ENCODE peak calls at places on chromosomes 7 and 10, in five cellular contexts. C, Y, I, F and R are unnamed samples.

GRCh38 chr7:154881526-154881925 is 121.4 kb downstream of the PAXIP1 start:
- DNase-seq in C (no peak), Y (no peak), I (no peak), F (no peak), R (no peak)

GRCh38 chr10:34235164-34235832 is 579.8 kb downstream of the PARD3 start:
- DNase-seq in C (no peak), Y (no peak), I (no peak), F (no peak), R (no peak)

GRCh38 chr7:2508327-2509231 is 11.0 kb upstream of the LFNG start:
- DNase-seq in C (peak), Y (peak), I (no peak), F (peak), R (no peak)

GRCh38 chr7:17580141-17580540 is 281.7 kb downstream of the AHR start:
- DNase-seq in C (no peak), Y (no peak), I (no peak), F (peak), R (no peak)

GRCh38 chr10:103693812-103694205 is 161.6 kb downstream of the SH3PXD2A start:
- DNase-seq in C (no peak), Y (no peak), I (no peak), F (no peak), R (no peak)

GRCh38 chr7:142436601-142437000 is 178.7 kb upstream of the PRSS58 start:
- DNase-seq in C (no peak), Y (no peak), I (peak), F (no peak), R (no peak)

GRCh38 chr10:71266918-71267442 is 52.1 kb upstream of the SLC29A3 start:
- DNase-seq in C (no peak), Y (no peak), I (no peak), F (no peak), R (no peak)

GRCh38 chr10:99906470-99906869 is 103.3 kb downstream of the DNMBP start:
- DNase-seq in C (peak), Y (no peak), I (peak), F (no peak), R (peak)

GRCh38 chr10:11345224-11346054 is 266.0 kb downstream of the USP6NL start:
- DNase-seq in C (peak), Y (no peak), I (no peak), F (no peak), R (no peak)

GRCh38 chr10:25068152-25069058 is 52.0 kb downstream of the THNSL1 start:
- DNase-seq in C (no peak), Y (no peak), I (no peak), F (no peak), R (peak)

GRCh38 chr10:53223846-53224245 is 451.3 kb upstream of the MBL2 start:
- DNase-seq in C (no peak), Y (no peak), I (no peak), F (no peak), R (no peak)

GRCh38 chr10:77111611-77112550 is 525.7 kb downstream of the KCNMA1 start:
- DNase-seq in C (peak), Y (no peak), I (peak), F (peak), R (peak)

GRCh38 chr10:110083884-110084283 is 76.1 kb downstream of the ADD3 start:
- DNase-seq in C (peak), Y (no peak), I (no peak), F (no peak), R (no peak)

GRCh38 chr7:18400281-18400680 is 95.3 kb upstream of the HDAC9 start:
- DNase-seq in C (no peak), Y (no peak), I (no peak), F (no peak), R (no peak)

GRCh38 chr7:65475734-65476319 is 102.2 kb downstream of the ZNF92 start:
- DNase-seq in C (peak), Y (no peak), I (no peak), F (peak), R (no peak)

GRCh38 chr7:39044489-39044888 is 66.8 kb downstream of the POU6F2 start:
- DNase-seq in C (no peak), Y (no peak), I (no peak), F (no peak), R (no peak)

GRCh38 chr10:17200885-17201164 is 647 bp downstream of the TRDMT1 start:
- DNase-seq in C (peak), Y (no peak), I (peak), F (no peak), R (no peak)

GRCh38 chr10:71723301-71723700 is 3.7 kb upstream of the C10orf105 start:
- DNase-seq in C (no peak), Y (no peak), I (no peak), F (no peak), R (no peak)

GRCh38 chr10:107616463-107617131 is 452.1 kb upstream of the SORCS1 start:
- DNase-seq in C (peak), Y (no peak), I (no peak), F (no peak), R (no peak)

GRCh38 chr7:4245866-4246470 is 436.1 kb upstream of the FOXK1 start:
- DNase-seq in C (no peak), Y (peak), I (no peak), F (no peak), R (no peak)

GRCh38 chr7:30049173-30049572 is 21.0 kb downstream of the PLEKHA8 start:
- DNase-seq in C (no peak), Y (peak), I (no peak), F (no peak), R (no peak)

GRCh38 chr10:91579351-91579985 is 53.4 kb downstream of the PPP1R3C start:
- DNase-seq in C (no peak), Y (no peak), I (no peak), F (no peak), R (no peak)

GRCh38 chr7:25959168-25959734 is 192.7 kb upstream of the NFE2L3 start:
- DNase-seq in C (peak), Y (no peak), I (no peak), F (no peak), R (no peak)

GRCh38 chr7:22811746-22812280 is 10.8 kb downstream of the TOMM7 start:
- DNase-seq in C (no peak), Y (no peak), I (no peak), F (no peak), R (no peak)

GRCh38 chr10:133415752-133416151 is 8.7 kb downstream of the SPRN start:
- DNase-seq in C (no peak), Y (peak), I (no peak), F (no peak), R (no peak)

GRCh38 chr7:117435475-117436043 is 8.3 kb upstream of the ASZ1 start:
- DNase-seq in C (no peak), Y (no peak), I (no peak), F (no peak), R (no peak)

GRCh38 chr10:14588084-14588937 is 186.4 kb downstream of the FAM107B start:
- DNase-seq in C (no peak), Y (no peak), I (peak), F (peak), R (no peak)

GRCh38 chr10:43822509-43823236 is 174.0 kb upstream of the ZNF32 start:
- DNase-seq in C (no peak), Y (no peak), I (no peak), F (no peak), R (no peak)

GRCh38 chr10:12194752-12195271 is 879 bp downstream of the NUDT5 start:
- DNase-seq in C (peak), Y (peak), I (no peak), F (no peak), R (no peak)

GRCh38 chr7:33849004-33849403 is 56.3 kb upstream of the BMPER start:
- DNase-seq in C (no peak), Y (no peak), I (no peak), F (no peak), R (no peak)

GRCh38 chr7:113816639-113817038 is 102.2 kb downstream of the PPP1R3A start:
- DNase-seq in C (no peak), Y (no peak), I (no peak), F (no peak), R (no peak)

GRCh38 chr7:150473902-150474301 is 23.5 kb downstream of the GIMAP8 start:
- DNase-seq in C (no peak), Y (no peak), I (no peak), F (no peak), R (no peak)

GRCh38 chr10:2972216-2972615 is 95.1 kb upstream of the PFKP start:
- DNase-seq in C (no peak), Y (no peak), I (no peak), F (no peak), R (no peak)

GRCh38 chr10:116688241-116688711 is 54.1 kb downstream of the HSPA12A start:
- DNase-seq in C (no peak), Y (no peak), I (no peak), F (no peak), R (no peak)

GRCh38 chr10:70269741-70270140 is 14.1 kb downstream of the NPFFR1 start:
- DNase-seq in C (no peak), Y (no peak), I (no peak), F (no peak), R (no peak)

GRCh38 chr10:56653289-56653688 is 292.2 kb upstream of the ZWINT start:
- DNase-seq in C (no peak), Y (no peak), I (no peak), F (no peak), R (no peak)

GRCh38 chr10:5243521-5243987 is 46.9 kb downstream of the AKR1C4 start:
- DNase-seq in C (no peak), Y (no peak), I (no peak), F (no peak), R (no peak)

GRCh38 chr7:133853706-133854276 is 273.3 kb upstream of the LRGUK start:
- DNase-seq in C (peak), Y (no peak), I (peak), F (peak), R (peak)

GRCh38 chr10:35236739-35237138 is 99.6 kb upstream of the CCNY start:
- DNase-seq in C (no peak), Y (no peak), I (peak), F (no peak), R (no peak)
- TF ChIP-seq CTCF in C (no peak), Y (peak), I (peak), F (peak), R (peak)

GRCh38 chr10:97065686-97066679 is 119.8 kb downstream of the SLIT1 start:
- DNase-seq in C (no peak), Y (no peak), I (no peak), F (no peak), R (no peak)
- TF ChIP-seq CTCF in C (no peak), Y (no peak), I (no peak), F (no peak), R (no peak)

DNA sequence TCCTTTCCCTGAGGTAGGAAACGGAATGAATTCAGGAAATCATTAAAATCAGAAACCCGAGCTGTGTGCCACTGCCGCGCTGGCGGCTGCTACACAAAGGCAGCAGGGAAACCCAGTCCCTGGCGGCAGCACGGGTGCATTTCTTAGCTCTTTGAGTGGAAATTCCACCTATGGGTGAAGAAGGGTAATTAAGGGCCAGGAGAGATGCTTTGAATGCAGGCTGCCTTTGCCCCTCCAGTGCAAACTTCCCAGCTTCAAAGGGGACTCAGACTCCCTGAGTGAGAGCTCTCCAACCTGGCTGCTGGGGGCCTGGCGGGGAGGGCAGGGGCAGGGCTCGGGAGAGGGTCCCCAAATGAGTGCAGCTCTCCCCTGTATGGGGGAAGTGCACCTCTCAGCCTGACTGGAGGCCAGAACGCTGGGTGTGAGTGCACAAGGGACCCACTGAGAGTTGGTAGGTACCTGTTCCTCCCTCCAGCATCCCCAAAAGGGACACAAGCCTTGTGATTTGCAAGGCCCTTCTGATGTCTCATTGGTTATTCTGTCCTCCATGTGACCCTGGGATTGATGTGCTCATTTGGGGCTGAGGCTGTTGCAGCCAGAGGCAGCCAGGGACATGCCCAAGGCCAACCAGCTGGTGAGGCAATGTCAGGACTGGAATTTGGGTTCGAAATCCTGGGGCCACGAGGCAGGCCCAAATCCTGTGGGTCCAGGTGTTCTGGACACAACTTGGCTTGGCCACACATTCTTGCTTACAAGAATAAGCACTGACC is 16.3 kb upstream of the ZMIZ1 start:
- DNase-seq in C (no peak), Y (peak), I (peak), F (no peak), R (no peak)
- TF ChIP-seq CTCF in C (no peak), Y (no peak), I (no peak), F (peak), R (no peak)

DNA sequence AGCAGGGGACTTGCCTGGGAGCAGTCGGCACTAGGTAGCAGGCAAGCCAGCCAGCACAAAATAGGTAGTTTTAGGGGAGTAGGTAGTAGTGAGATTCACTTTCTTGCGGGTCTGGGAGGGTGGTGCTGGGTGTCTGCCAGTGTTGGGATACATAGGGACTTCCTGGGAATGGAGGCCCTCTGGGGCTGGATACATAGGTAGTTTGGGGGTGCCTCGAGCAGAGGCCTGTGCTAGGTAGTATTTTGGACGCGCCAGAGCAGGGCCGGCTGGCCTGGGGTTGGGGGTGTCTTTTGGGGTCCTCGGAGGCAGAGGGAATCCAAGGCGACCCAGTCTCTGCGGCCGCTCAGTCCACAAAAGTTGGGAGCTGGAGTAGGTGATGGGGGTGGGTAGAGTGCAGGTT is 2.0 kb upstream of the HOXA3 start:
- DNase-seq in C (no peak), Y (no peak), I (no peak), F (no peak), R (no peak)
- TF ChIP-seq CTCF in C (no peak), Y (no peak), I (no peak), F (no peak), R (no peak)

DNA sequence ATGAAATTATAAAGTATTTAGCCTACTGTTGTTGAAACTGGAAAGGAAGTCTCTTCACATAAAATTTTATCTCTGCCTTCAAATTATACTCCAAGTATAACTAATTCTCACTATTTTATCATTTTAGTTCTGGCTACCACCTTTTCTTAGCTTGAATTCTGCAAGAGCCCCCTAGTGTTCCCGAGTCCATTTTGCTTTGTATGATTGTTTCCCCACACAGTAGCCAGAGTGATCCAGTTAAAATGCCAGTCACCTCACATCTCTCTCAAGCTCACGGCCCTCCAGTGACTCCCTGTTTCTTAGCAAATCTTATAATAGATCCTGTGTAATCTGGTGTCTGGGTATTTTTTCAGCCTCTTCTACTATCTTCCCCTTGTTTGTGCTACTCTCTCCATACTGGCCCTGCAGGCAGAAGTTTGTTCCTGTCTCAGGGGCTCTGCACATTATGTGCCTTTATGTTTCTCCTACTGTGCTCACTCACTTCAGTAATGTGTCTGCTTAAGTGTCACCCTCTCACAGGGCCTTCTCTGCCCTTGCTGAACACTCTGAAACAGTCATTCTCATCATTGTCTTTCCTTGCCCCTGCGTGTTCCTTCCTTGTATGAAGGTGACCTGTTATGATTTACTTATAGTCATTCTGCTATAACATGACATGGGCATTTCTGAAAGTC is 8.9 kb downstream of the WAC start:
- DNase-seq in C (no peak), Y (no peak), I (no peak), F (no peak), R (no peak)
- TF ChIP-seq CTCF in C (no peak), Y (no peak), I (peak), F (peak), R (no peak)

GRCh38 chr10:50855015-50855414 is 30.4 kb downstream of the A1CF start:
- DNase-seq in C (no peak), Y (no peak), I (no peak), F (no peak), R (no peak)
- TF ChIP-seq CTCF in C (no peak), Y (no peak), I (no peak), F (no peak), R (no peak)

GRCh38 chr7:91287685-91288084 is 23.5 kb downstream of the FZD1 start:
- DNase-seq in C (no peak), Y (no peak), I (no peak), F (no peak), R (no peak)
- TF ChIP-seq CTCF in C (no peak), Y (no peak), I (no peak), F (no peak), R (no peak)